ENCODE peak calls at places on chromosomes 1 and 21, in eight cellular contexts. I is SK-N-SH, V is PC-3, X is GM23248, E is HCT116, S is MM.1S, B is OCI-LY7, Q is PC-9. Z is an unnamed sample. For H3K9me2, the result is how much of the 10 kb centered on the place peaks cover.

GRCh38 chr1:204836856-204837255 is 33.8 kb upstream of the NFASC start:
- DNase-seq in I (no peak), S (no peak), V (no peak), Q (no peak), E (no peak), X (peak), B (no peak), Z (no peak)

GRCh38 chr1:203906932-203907331 is 45.5 kb downstream of the SNRPE start:
- DNase-seq in Q (peak), I (no peak), E (peak), S (no peak), X (peak), V (peak), B (no peak), Z (peak)

GRCh38 chr1:150927629-150928028 is 1.5 kb downstream of the SETDB1 start:
- DNase-seq in V (no peak), X (no peak), E (no peak), I (no peak), B (no peak), Q (no peak), S (no peak), Z (no peak)

GRCh38 chr21:40575983-40576382 is 271.0 kb downstream of the DSCAM start:
- DNase-seq in S (no peak), E (no peak), V (no peak), Q (no peak), X (no peak), B (no peak), I (no peak), Z (no peak)

GRCh38 chr1:222441006-222441620 is 106.8 kb downstream of the HHIPL2 start:
- DNase-seq in Q (no peak), V (no peak), I (no peak), X (no peak), E (no peak), B (no peak), S (no peak), Z (peak)

GRCh38 chr1:221670081-221670480 is 71.8 kb downstream of the DUSP10 start:
- DNase-seq in I (no peak), X (peak), Q (no peak), B (no peak), S (no peak), E (no peak), V (peak), Z (no peak)

GRCh38 chr1:61955261-61955660 is 213.0 kb downstream of the PATJ start:
- DNase-seq in Q (no peak), I (no peak), S (no peak), V (no peak), E (no peak), B (no peak), X (no peak), Z (no peak)

GRCh38 chr1:9410737-9411297 is 118.1 kb downstream of the SPSB1 start:
- DNase-seq in V (no peak), Q (no peak), E (peak), X (peak), I (peak), S (peak), B (peak), Z (peak)

GRCh38 chr1:218262259-218262658 is 22.8 kb upstream of the RRP15 start:
- DNase-seq in E (no peak), X (no peak), V (peak), Q (no peak), B (no peak), I (no peak), S (no peak), Z (no peak)

GRCh38 chr1:101165944-101166343 is 70.9 kb upstream of the S1PR1 start:
- DNase-seq in B (no peak), X (no peak), V (no peak), E (no peak), Q (no peak), S (no peak), I (no peak), Z (no peak)

GRCh38 chr21:41957991-41958766 is 4.4 kb upstream of the C2CD2 start:
- DNase-seq in B (no peak), I (no peak), Q (peak), E (peak), V (peak), S (no peak), X (peak), Z (peak)

GRCh38 chr21:39452207-39452964 is 616 bp downstream of the SH3BGR start:
- DNase-seq in V (no peak), X (peak), S (no peak), Q (no peak), I (no peak), E (no peak), B (no peak), Z (no peak)

GRCh38 chr1:215710340-215710971 is 143.4 kb downstream of the KCTD3 start:
- DNase-seq in E (peak), S (peak), V (peak), Q (no peak), X (peak), B (peak), I (peak), Z (peak)

GRCh38 chr21:29221259-29221744 is 77.4 kb upstream of the BACH1 start:
- DNase-seq in X (no peak), E (no peak), B (no peak), S (no peak), V (no peak), I (no peak), Q (no peak), Z (no peak)

GRCh38 chr21:46425566-46425965 is 33.1 kb upstream of the DIP2A start:
- DNase-seq in V (no peak), B (no peak), Q (no peak), I (no peak), S (no peak), E (no peak), X (no peak), Z (no peak)

GRCh38 chr1:85359874-85360708 is 83.7 kb upstream of the BCL10 start:
- DNase-seq in X (peak), E (no peak), S (no peak), Q (no peak), V (peak), B (no peak), I (no peak), Z (no peak)

GRCh38 chr1:152543808-152544207 is 22.8 kb downstream of the LCE3E start:
- DNase-seq in X (peak), Q (no peak), S (no peak), V (peak), I (no peak), B (peak), E (peak), Z (no peak)

GRCh38 chr1:152535774-152536173 is 21.5 kb downstream of the CRCT1 start:
- DNase-seq in X (no peak), B (no peak), S (no peak), Q (no peak), E (no peak), V (no peak), I (no peak), Z (no peak)

GRCh38 chr1:152537496-152537895 is 23.2 kb downstream of the CRCT1 start:
- DNase-seq in I (no peak), B (no peak), V (no peak), S (no peak), Q (no peak), E (no peak), X (no peak), Z (no peak)

DNA sequence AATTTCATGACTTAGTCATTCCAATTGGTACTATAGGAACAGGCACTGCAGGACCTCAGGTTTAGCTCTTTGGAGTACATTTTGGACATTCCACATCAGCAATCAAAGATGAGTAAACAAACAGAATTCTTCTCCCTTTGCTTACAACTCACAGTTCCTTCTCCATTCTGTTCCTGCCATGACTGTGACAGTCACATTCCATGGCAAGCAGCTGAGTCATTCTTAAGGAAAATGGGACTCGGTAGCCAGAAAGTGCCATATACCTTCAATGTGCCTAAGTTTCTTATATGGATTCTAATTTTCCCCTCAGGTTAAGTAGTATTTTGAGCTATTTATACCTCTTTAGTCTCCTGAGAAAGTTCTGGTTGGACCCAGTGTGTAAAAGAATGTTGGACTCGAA is 25.6 kb downstream of the CRCT1 start:
- DNase-seq in S (no peak), V (no peak), I (no peak), Q (no peak), B (no peak), X (no peak), E (no peak), Z (no peak)
- H3K9me2 ChIP-seq in S (under half), V (under half), I (under half), Q (under half), B (under half), X (under half), E (under half), Z (under half)

DNA sequence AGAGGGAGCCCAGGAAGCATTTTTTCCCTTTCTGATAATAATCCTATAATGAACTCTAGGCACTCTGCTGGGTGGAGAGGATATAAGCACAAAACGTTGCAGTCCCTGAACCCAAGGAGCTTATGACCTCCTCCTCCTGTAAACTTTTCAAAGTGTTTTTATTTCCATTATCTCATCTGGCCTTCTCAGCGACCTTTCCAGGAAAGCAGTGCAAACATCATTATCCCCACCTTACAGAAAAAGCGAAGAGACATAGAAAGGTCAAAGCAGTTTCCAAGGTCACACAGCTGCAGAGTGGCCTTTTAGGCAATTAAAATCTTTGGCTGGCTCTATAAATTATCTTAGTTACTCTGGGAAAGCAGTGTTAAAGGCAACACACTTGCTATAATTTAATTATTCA is 63.8 kb downstream of the OLFML3 start:
- DNase-seq in I (no peak), Q (no peak), V (no peak), E (no peak), X (no peak), S (no peak), B (no peak), Z (no peak)
- H3K9me2 ChIP-seq in I (under half), Q (under half), V (under half), E (under half), X (under half), S (under half), B (under half), Z (under half)

GRCh38 chr1:181607524-181607923 is 124.2 kb downstream of the CACNA1E start:
- DNase-seq in S (no peak), V (no peak), E (no peak), Q (no peak), I (no peak), B (no peak), X (no peak), Z (no peak)
- H3K9me2 ChIP-seq in S (under half), V (under half), E (under half), Q (under half), I (under half), B (under half), X (under half), Z (under half)

GRCh38 chr1:114037952-114038867 is 58.9 kb downstream of the OLFML3 start:
- DNase-seq in X (no peak), E (no peak), I (no peak), V (peak), B (no peak), Q (no peak), S (no peak), Z (no peak)

GRCh38 chr1:114040273-114041043 is 61.2 kb downstream of the OLFML3 start:
- DNase-seq in X (peak), I (no peak), B (no peak), Q (no peak), V (no peak), E (no peak), S (no peak), Z (no peak)

DNA sequence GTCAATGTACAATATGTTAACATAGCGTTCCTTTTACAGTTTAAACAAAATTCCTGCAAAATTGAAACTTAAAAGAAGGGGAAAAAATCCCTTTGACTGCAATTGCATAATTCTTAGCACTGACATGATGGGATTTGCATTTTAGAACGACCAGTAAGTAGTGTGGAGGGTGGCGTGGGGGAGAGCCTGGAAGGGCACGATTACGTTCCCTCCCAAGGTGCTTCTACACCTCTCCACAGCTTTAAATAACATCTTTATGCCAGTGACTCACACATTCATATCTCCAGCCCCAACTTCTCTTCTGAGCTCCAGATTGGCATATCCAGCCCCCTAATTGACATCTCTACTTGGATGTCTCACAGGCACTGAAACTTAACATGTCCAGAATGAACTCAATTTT is 64.3 kb downstream of the OLFML3 start:
- DNase-seq in Q (no peak), X (no peak), I (no peak), V (no peak), S (no peak), E (no peak), B (no peak), Z (no peak)
- H3K9me2 ChIP-seq in Q (under half), X (under half), I (under half), V (under half), S (under half), E (under half), B (under half), Z (under half)

GRCh38 chr1:228011721-228012311 is 5.0 kb downstream of the WNT3A start:
- DNase-seq in Q (no peak), I (no peak), B (no peak), X (no peak), S (no peak), E (no peak), V (no peak), Z (no peak)

GRCh38 chr1:228015276-228016180 is 8.7 kb downstream of the WNT3A start:
- DNase-seq in I (no peak), Q (peak), B (no peak), S (no peak), V (peak), X (peak), E (no peak), Z (peak)

GRCh38 chr1:228014235-228014930 is 7.6 kb downstream of the WNT3A start:
- DNase-seq in Q (no peak), I (peak), S (no peak), B (no peak), V (peak), E (no peak), X (no peak), Z (peak)

GRCh38 chr1:228012555-228012954 is 5.8 kb downstream of the WNT3A start:
- DNase-seq in S (no peak), X (no peak), E (no peak), I (no peak), B (no peak), Q (no peak), V (no peak), Z (no peak)

GRCh38 chr1:228013322-228014234 is 6.8 kb downstream of the WNT3A start:
- DNase-seq in X (no peak), V (peak), S (no peak), I (no peak), E (no peak), Q (peak), B (no peak), Z (no peak)
- H3K9me2 ChIP-seq in X (under half), V (under half), S (under half), I (under half), E (under half), Q (under half), B (under half), Z (under half)

DNA sequence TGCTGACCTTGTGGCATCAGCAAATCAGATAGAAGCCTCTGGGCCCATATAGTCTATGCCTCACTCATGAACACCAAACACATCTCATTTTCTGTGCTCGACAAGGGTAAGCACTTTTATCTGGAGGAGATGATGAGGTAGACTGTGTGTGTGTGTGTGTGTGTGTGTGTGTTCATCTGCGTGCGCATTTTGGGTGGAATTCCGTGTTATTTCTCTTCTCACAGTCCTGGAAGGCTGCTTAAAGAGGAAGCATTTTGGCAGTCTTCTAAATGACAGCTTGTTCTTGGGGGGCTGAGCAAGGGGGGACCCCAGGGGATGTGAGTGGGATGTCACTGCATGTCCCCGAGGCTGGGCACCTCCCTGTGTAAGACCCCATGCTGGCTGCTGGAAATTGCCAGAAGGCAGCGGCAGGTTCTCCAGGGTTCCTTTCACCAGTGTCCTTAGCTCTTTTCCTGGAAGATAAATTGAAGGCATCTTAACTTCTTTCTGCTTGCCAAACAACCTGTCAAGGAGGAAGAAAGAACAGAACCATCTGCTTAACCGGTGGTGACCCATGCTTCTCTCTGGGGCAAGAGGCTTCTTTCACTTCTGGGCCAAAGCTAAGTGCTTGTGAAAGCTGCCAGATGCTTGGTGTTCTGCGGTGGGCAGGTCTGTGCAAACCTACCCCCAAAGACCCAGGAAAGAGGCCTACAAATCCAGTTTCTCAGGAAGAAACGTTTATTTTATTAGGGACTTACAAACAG is 9.9 kb upstream of the RD3 start:
- DNase-seq in S (no peak), I (no peak), B (no peak), E (no peak), Q (no peak), V (no peak), X (no peak), Z (no peak)
- H3K9me2 ChIP-seq in S (under half), I (under half), B (under half), E (under half), Q (under half), V (under half), X (under half), Z (under half)

Z was measured in hepatocyte.